ENCODE peak calls at places on chromosomes 1 and 21, in four cellular contexts. One of them, this sample, is unnamed.

GRCh38 chr1:234602334-234603220 is 7.4 kb downstream of the IRF2BP2 start:
- DNase-seq in HCEC 1CT: peak; percentile 98
- DNase-seq in LHCN-M2: peak; percentile 96
- DNase-seq in CD8-positive, alpha-beta T cell: no peak
- DNase-seq in this sample: no peak

GRCh38 chr1:20108724-20109123 is 10.6 kb downstream of the PLA2G2D start:
- DNase-seq in CD8-positive, alpha-beta T cell: no peak
- DNase-seq in HCEC 1CT: no peak
- DNase-seq in LHCN-M2: no peak
- DNase-seq in this sample: no peak

GRCh38 chr1:157798211-157798610 is 21.3 kb upstream of the FCRL2 start:
- DNase-seq in LHCN-M2: no peak
- DNase-seq in CD8-positive, alpha-beta T cell: no peak
- DNase-seq in HCEC 1CT: peak; percentile 1
- DNase-seq in this sample: no peak

GRCh38 chr1:8040586-8040985 is 14.5 kb upstream of the ERRFI1 start:
- DNase-seq in HCEC 1CT: peak; percentile 98
- DNase-seq in LHCN-M2: peak; percentile 99
- DNase-seq in CD8-positive, alpha-beta T cell: no peak
- DNase-seq in this sample: peak; percentile 83

GRCh38 chr21:44980562-44981489 is 41.0 kb downstream of the SLX9 start:
- DNase-seq in CD8-positive, alpha-beta T cell: no peak
- DNase-seq in LHCN-M2: no peak
- DNase-seq in HCEC 1CT: no peak
- DNase-seq in this sample: no peak

GRCh38 chr1:191641420-191642215 is 516.6 kb upstream of the RGS18 start:
- DNase-seq in HCEC 1CT: peak; percentile 51
- DNase-seq in CD8-positive, alpha-beta T cell: no peak
- DNase-seq in LHCN-M2: peak; percentile 50
- DNase-seq in this sample: no peak

GRCh38 chr1:230332429-230333088 is 93.6 kb downstream of the PGBD5 start:
- DNase-seq in LHCN-M2: no peak
- DNase-seq in CD8-positive, alpha-beta T cell: no peak
- DNase-seq in HCEC 1CT: no peak
- DNase-seq in this sample: no peak

GRCh38 chr1:2233468-2233867 is 5.3 kb downstream of the SKI start:
- DNase-seq in HCEC 1CT: no peak
- DNase-seq in LHCN-M2: no peak
- DNase-seq in CD8-positive, alpha-beta T cell: no peak
- DNase-seq in this sample: no peak

GRCh38 chr1:99465176-99465900 is 180.6 kb upstream of the PALMD start:
- DNase-seq in CD8-positive, alpha-beta T cell: no peak
- DNase-seq in HCEC 1CT: peak; percentile 95
- DNase-seq in LHCN-M2: peak; percentile 87
- DNase-seq in this sample: peak; percentile 57

GRCh38 chr1:214331827-214332423 is 51.0 kb downstream of the SMYD2 start:
- DNase-seq in LHCN-M2: peak; percentile 50
- DNase-seq in CD8-positive, alpha-beta T cell: peak; percentile 17
- DNase-seq in HCEC 1CT: peak; percentile 40
- DNase-seq in this sample: peak; percentile 83

GRCh38 chr1:33455537-33456301 is 16.7 kb upstream of the ZSCAN20 start:
- DNase-seq in LHCN-M2: peak; percentile 93
- DNase-seq in HCEC 1CT: peak; percentile 90
- DNase-seq in CD8-positive, alpha-beta T cell: no peak
- DNase-seq in this sample: peak; percentile 77

GRCh38 chr1:111666828-111667227 is 47.2 kb downstream of the RAP1A start:
- DNase-seq in LHCN-M2: no peak
- DNase-seq in HCEC 1CT: no peak
- DNase-seq in CD8-positive, alpha-beta T cell: no peak
- DNase-seq in this sample: no peak

GRCh38 chr1:153678519-153679336 is at the start of gene NPR1:
- DNase-seq in HCEC 1CT: peak; percentile 14
- DNase-seq in LHCN-M2: no peak
- DNase-seq in CD8-positive, alpha-beta T cell: no peak
- DNase-seq in this sample: no peak

GRCh38 chr1:29631836-29632420 is 395.6 kb downstream of the PTPRU start:
- DNase-seq in CD8-positive, alpha-beta T cell: no peak
- DNase-seq in HCEC 1CT: no peak
- DNase-seq in LHCN-M2: no peak
- DNase-seq in this sample: no peak

This sample was measured in SJCRH30.